ENCODE peak calls at places on chromosomes 1 and 21, in seven cellular contexts. B is HEK293T; S is progenitor cell of endocrine pancreas; F is mesendoderm; I is midbrain; Z is activated T-helper 2 cell treated with anti-CD3 and anti-CD28 coated beads, Interferon-gamma antibody, Interleukin-2, Interleukin-4, amounts not matched to agents 10 μg/mL and 5 μg/mL and 100 μg/mL, durations not matched to agents 14 hours and 24 hours and 36 hours; A is astrocyte of the spinal cord. P is an unnamed sample.

GRCh38 chr1:150366416-150367296 is 2.7 kb downstream of the RPRD2 start:
- DNase-seq in B (no peak), S (no peak), F (peak; percentile 34), I (peak; percentile 5), Z (no peak), A (peak; percentile 18), P (no peak)

GRCh38 chr1:202009326-202010031 is 908 bp upstream of the ELF3 start:
- DNase-seq in B (peak; percentile 86), S (peak; percentile 68), F (peak; percentile 93), I (peak; percentile 84), Z (peak; percentile 32), A (peak; percentile 69), P (peak; percentile 42)

GRCh38 chr1:163401211-163401610 is 79.5 kb downstream of the NUF2 start:
- DNase-seq in B (no peak), S (no peak), F (no peak), I (no peak), Z (no peak), A (no peak), P (no peak)

GRCh38 chr1:203197625-203198024 is 11.1 kb upstream of the CHI3L1 start:
- DNase-seq in B (no peak), S (no peak), F (peak; percentile 89), I (no peak), Z (no peak), A (peak; percentile 70), P (no peak)

GRCh38 chr1:55280731-55281130 is 65.6 kb upstream of the USP24 start:
- DNase-seq in B (no peak), S (no peak), F (no peak), I (no peak), Z (no peak), A (no peak), P (no peak)

GRCh38 chr1:169483500-169483966 is 2.2 kb downstream of the SLC19A2 start:
- DNase-seq in B (peak; percentile 67), S (no peak), F (no peak), I (peak; percentile 20), Z (no peak), A (peak; percentile 44), P (no peak)

GRCh38 chr1:243475966-243476365 is 220.1 kb downstream of the SDCCAG8 start:
- DNase-seq in B (peak; percentile 32), S (no peak), F (peak; percentile 79), I (peak; percentile 65), Z (no peak), A (peak; percentile 73), P (no peak)

GRCh38 chr1:60281360-60281932 is 207.9 kb upstream of the C1orf87 start:
- DNase-seq in B (peak; percentile 87), S (peak; percentile 27), F (peak; percentile 88), I (peak; percentile 82), Z (no peak), A (peak; percentile 80), P (no peak)

GRCh38 chr1:11967028-11967547 is 13.2 kb upstream of the MFN2 start:
- DNase-seq in B (peak; percentile 64), S (peak; percentile 35), F (peak; percentile 96), I (peak; percentile 8), Z (no peak), A (peak; percentile 27), P (no peak)

GRCh38 chr21:15059397-15059796 is 5.4 kb downstream of the NRIP1 start:
- DNase-seq in B (no peak), S (no peak), F (no peak), I (no peak), Z (no peak), A (no peak), P (no peak)

GRCh38 chr21:39385299-39386145 is 36.6 kb upstream of the HMGN1 start:
- DNase-seq in B (no peak), S (no peak), F (no peak), I (peak; percentile 80), Z (peak; percentile 68), A (peak; percentile 80), P (peak; percentile 70)

GRCh38 chr1:210373878-210374599 is 45.3 kb downstream of the HHAT start:
- DNase-seq in B (peak; percentile 90), S (peak; percentile 15), F (peak; percentile 100), I (no peak), Z (peak; percentile 48), A (peak; percentile 98), P (peak; percentile 57)

GRCh38 chr1:27428316-27429028 is 36.0 kb downstream of the GPR3 start:
- DNase-seq in B (no peak), S (no peak), F (peak; percentile 79), I (peak; percentile 38), Z (no peak), A (no peak), P (no peak)

GRCh38 chr1:241738710-241739109 is 86.6 kb downstream of the WDR64 start:
- DNase-seq in B (no peak), S (no peak), F (no peak), I (no peak), Z (no peak), A (no peak), P (no peak)

GRCh38 chr1:103582493-103582892 is 11.1 kb downstream of the AMY2B start:
- DNase-seq in B (no peak), S (no peak), F (no peak), I (no peak), Z (no peak), A (no peak), P (no peak)

GRCh38 chr1:24720152-24720551 is 25.1 kb upstream of the CLIC4 start:
- DNase-seq in B (no peak), S (no peak), F (no peak), I (no peak), Z (no peak), A (peak; percentile 73), P (no peak)

GRCh38 chr1:40059292-40059959 is 18.9 kb downstream of the CAP1 start:
- DNase-seq in B (no peak), S (no peak), F (peak; percentile 76), I (peak; percentile 18), Z (no peak), A (peak; percentile 29), P (peak; percentile 3)

GRCh38 chr1:9275567-9276034 is 17.1 kb upstream of the SPSB1 start:
- DNase-seq in B (no peak), S (no peak), F (peak; percentile 70), I (no peak), Z (peak; percentile 58), A (peak; percentile 86), P (peak; percentile 58)

GRCh38 chr1:180775801-180776200 is 136.9 kb upstream of the KIAA1614 start:
- DNase-seq in B (no peak), S (no peak), F (no peak), I (no peak), Z (no peak), A (no peak), P (no peak)

GRCh38 chr21:41388259-41388658 is 26.4 kb downstream of the MX2 start:
- DNase-seq in B (no peak), S (no peak), F (no peak), I (no peak), Z (no peak), A (no peak), P (no peak)

GRCh38 chr1:55284856-55285255 is 69.7 kb upstream of the USP24 start:
- DNase-seq in B (peak; percentile 66), S (no peak), F (peak; percentile 48), I (peak; percentile 54), Z (no peak), A (peak; percentile 61), P (no peak)

GRCh38 chr1:207858271-207858670 is 52.7 kb downstream of the CD34 start:
- DNase-seq in B (no peak), S (no peak), F (no peak), I (no peak), Z (no peak), A (no peak), P (no peak)

GRCh38 chr1:91555074-91555730 is 54.6 kb downstream of the CDC7 start:
- DNase-seq in B (no peak), S (no peak), F (no peak), I (no peak), Z (no peak), A (peak; percentile 43), P (no peak)

GRCh38 chr1:243916160-243916559 is 66.1 kb upstream of the AKT3 start:
- DNase-seq in B (no peak), S (no peak), F (no peak), I (no peak), Z (no peak), A (no peak), P (no peak)

GRCh38 chr1:202046227-202046626 is 35.8 kb downstream of the ELF3 start:
- DNase-seq in B (no peak), S (no peak), F (no peak), I (no peak), Z (no peak), A (no peak), P (no peak)

GRCh38 chr1:42186172-42186571 is 21.6 kb upstream of the GUCA2A start:
- DNase-seq in B (no peak), S (no peak), F (no peak), I (no peak), Z (no peak), A (peak; percentile 49), P (no peak)

P was measured in activated T-helper 1 cell treated with anti-CD3 and anti-CD28 coated beads, Interleukin-12 subunit alpha, Interleukin-12 subunit beta, Interleukin-2, Interleukin-4 antibody, amounts not matched to agents 30 ng/mL and 10 ng/mL and 1 ng/mL, durations not matched to agents 14 hours and 24 hours and 36 hours.